ENCODE peak calls at places on chromosomes 2 and 18, in four cellular contexts. X is right atrium auricular region; K is kidney; A is CD8-positive, alpha-beta T cell. W is an unnamed sample.

GRCh38 chr2:69917854-69918253 is 2.9 kb downstream of the MXD1 start:
- DNase-seq in A (no peak), X (peak), K (no peak), W (no peak)

GRCh38 chr18:10490401-10491289 is 35.2 kb upstream of the NAPG start:
- DNase-seq in A (peak), X (no peak), K (no peak), W (peak)

GRCh38 chr2:190159453-190159852 is 96.9 kb upstream of the MSTN start:
- DNase-seq in A (no peak), X (no peak), K (no peak), W (no peak)

GRCh38 chr2:179106342-179107178 is 56.6 kb upstream of the CCDC141 start:
- DNase-seq in K (no peak), X (peak), A (no peak), W (peak)

GRCh38 chr18:72895548-72895947 is 27.8 kb upstream of the NETO1 start:
- DNase-seq in K (no peak), X (no peak), A (no peak), W (no peak)

GRCh38 chr2:41042343-41042742 is 590.5 kb upstream of the SLC8A1 start:
- DNase-seq in A (no peak), K (no peak), X (no peak), W (no peak)

GRCh38 chr2:237546876-237547395 is 19.4 kb upstream of the PRLH start:
- DNase-seq in X (no peak), A (no peak), K (peak), W (no peak)

GRCh38 chr18:54388203-54389142 is 30.8 kb downstream of the C18orf54 start:
- DNase-seq in A (peak), X (no peak), K (no peak), W (peak)

GRCh38 chr2:213848631-213849030 is 562.2 kb upstream of the VWC2L start:
- DNase-seq in X (no peak), A (no peak), K (no peak), W (no peak)

GRCh38 chr18:7221424-7222155 is 9.3 kb upstream of the LRRC30 start:
- DNase-seq in K (no peak), X (no peak), A (no peak), W (peak)

GRCh38 chr2:216880509-216881184 is 20.8 kb upstream of the TNP1 start:
- DNase-seq in A (no peak), K (no peak), X (no peak), W (no peak)

GRCh38 chr2:69375494-69376353 is 11.3 kb downstream of the GFPT1 start:
- DNase-seq in K (no peak), X (no peak), A (no peak), W (no peak)

GRCh38 chr2:227186751-227187150 is 22.3 kb downstream of the COL4A3 start:
- DNase-seq in X (no peak), K (no peak), A (no peak), W (no peak)

GRCh38 chr2:31138037-31138962 is at the start of gene GALNT14:
- DNase-seq in K (peak), X (peak), A (peak), W (peak)

GRCh38 chr18:10660485-10660884 is 134.7 kb downstream of the NAPG start:
- DNase-seq in A (no peak), X (peak), K (peak), W (peak)

GRCh38 chr2:74834806-74835755 is 1.2 kb downstream of the HK2 start:
- DNase-seq in K (peak), X (peak), A (peak), W (peak)

GRCh38 chr2:104844813-104845551 is 8.9 kb upstream of the POU3F3 start:
- DNase-seq in X (no peak), A (no peak), K (peak), W (no peak)

GRCh38 chr2:102226612-102227351 is 40.0 kb downstream of the IL1RL2 start:
- DNase-seq in K (no peak), X (no peak), A (no peak), W (no peak)

GRCh38 chr2:11744631-11745394 is 1.6 kb upstream of the LPIN1 start:
- DNase-seq in X (no peak), K (peak), A (peak), W (peak)

GRCh38 chr2:26876260-26876659 is 28.3 kb downstream of the DPYSL5 start:
- DNase-seq in X (no peak), A (no peak), K (no peak), W (no peak)

GRCh38 chr2:9752441-9753275 is 90.6 kb upstream of the TAF1B start:
- DNase-seq in X (no peak), K (no peak), A (peak), W (peak)

GRCh38 chr18:36811430-36811829 is 17.4 kb downstream of the TPGS2 start:
- DNase-seq in A (no peak), X (no peak), K (no peak), W (no peak)

GRCh38 chr2:163347982-163348842 is 387.6 kb downstream of the FIGN start:
- DNase-seq in K (peak), X (peak), A (no peak), W (no peak)

DNA sequence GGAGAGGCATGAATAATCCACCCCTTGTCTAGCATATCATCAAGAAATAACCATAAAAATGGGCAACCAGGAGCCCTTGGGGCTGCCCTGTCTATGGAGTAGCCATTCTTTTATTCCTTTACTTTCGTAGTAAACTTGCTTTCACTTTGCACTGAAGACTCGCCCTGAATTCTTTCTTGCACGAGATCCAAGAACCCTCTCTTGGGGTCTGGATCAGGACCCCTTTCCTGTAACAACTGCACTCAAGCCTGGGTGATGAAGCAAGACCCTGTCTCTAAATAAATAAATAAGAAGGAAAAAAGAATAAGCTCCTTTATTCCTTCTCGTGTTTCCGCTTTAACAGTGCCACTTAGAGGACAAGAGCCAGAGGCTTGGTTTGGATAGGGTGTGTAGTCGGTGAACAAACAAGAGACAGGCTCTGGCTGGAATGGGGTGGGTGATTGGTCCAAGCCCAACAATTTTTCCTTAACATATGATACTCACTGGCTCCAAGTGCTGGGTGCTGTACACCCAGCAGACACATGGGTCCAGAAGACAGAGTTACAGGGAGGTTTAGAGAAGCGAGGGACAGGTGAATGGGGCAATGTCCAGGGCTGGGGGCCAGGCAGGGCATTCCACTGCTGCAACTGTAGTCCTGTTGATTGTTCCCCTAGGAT is 77.6 kb downstream of the NCAPH start:
- DNase-seq in K (no peak), A (no peak), X (no peak), W (peak)
- TF ChIP-seq CTCF in K (no peak), A (no peak), X (no peak), W (no peak)

GRCh38 chr2:219010873-219011272 is 17.7 kb upstream of the CRYBA2 start:
- DNase-seq in X (no peak), A (no peak), K (no peak), W (no peak)

GRCh38 chr2:219009294-219009693 is 16.1 kb upstream of the CRYBA2 start:
- DNase-seq in X (no peak), K (no peak), A (no peak), W (no peak)

GRCh38 chr2:219010162-219010756 is 17.0 kb upstream of the CRYBA2 start:
- DNase-seq in K (no peak), A (no peak), X (no peak), W (peak)
- TF ChIP-seq CTCF in K (peak), A (peak), X (no peak), W (peak)

DNA sequence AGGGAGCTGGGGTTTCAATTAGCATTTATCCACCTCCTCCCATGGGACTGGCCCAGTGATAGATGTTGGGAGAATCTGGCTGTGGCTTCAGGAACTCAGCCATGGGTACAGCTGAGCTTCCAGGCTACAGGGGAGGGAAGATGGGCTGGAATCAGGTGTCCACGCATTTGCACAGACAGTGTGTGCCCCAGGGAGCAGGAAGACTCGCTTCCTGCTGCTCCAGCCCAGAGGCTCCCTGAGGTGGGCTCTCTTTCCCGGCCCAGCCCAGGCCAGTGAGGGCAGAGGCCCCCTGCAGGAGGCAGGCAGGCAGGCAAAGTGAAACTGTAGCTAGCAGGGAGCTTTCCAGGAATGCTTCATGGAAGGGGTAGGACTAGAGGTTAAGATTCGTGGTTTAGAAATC is 28.7 kb downstream of the DYSF start:
- DNase-seq in A (no peak), X (no peak), K (no peak), W (no peak)
- TF ChIP-seq CTCF in A (no peak), X (no peak), K (no peak), W (no peak)

DNA sequence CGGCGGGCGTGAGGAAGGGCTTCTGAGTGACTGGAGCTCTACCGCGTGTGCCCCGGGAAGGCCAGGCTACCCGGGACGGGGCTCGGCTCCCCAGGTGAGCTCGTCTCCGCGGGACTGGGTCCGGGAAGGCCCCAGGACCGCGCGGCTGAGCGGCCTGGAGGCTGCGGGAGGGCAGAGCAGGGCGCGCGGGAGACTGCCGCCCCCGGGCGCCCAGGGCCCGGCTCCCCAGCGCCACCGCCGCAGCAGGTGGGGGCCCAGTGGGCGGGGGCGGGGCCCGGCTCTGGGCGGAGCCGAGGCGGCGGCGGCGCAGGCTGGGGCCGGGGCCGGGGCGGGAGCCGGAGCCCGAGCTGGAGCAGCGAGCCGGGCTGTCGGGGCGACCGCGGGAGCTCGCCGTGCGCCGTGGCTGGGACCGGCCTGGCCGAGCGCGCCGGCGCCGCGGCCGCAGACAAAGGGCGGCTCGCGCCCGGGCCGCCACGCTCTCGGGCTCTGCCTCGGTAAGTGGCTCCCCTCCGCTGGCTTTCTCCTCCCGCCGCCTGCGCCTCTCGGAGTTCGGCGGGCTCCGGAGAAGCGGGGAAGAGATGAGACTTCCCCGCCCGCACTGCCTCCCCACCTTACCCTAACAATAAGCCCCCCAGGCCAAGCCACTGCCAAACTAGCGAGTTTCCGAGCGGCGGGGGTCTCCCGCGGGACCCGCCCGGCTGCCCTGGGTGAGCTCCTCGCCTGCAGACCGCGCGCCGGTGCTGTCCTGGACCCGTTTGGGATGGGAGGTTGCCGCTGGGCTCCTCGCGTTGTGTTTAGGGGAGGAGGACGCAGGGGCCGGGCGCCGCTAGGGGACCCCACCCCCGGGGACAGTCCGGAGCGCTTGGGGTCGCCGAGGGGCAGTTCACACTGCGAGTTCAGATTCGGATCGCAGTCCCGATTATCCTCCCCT is at the start of gene MAPK4:
- DNase-seq in A (no peak), X (no peak), K (peak), W (peak)
- TF ChIP-seq CTCF in A (no peak), X (no peak), K (no peak), W (no peak)

GRCh38 chr2:130849896-130850787 is 13.4 kb downstream of the ARHGEF4 start:
- DNase-seq in X (no peak), K (peak), A (no peak), W (no peak)

GRCh38 chr2:130846686-130847375 is 10.1 kb downstream of the ARHGEF4 start:
- DNase-seq in A (no peak), K (peak), X (no peak), W (no peak)

GRCh38 chr2:130847776-130848517 is 11.2 kb downstream of the ARHGEF4 start:
- DNase-seq in K (peak), A (no peak), X (no peak), W (no peak)

GRCh38 chr2:130850788-130851623 is 14.3 kb downstream of the ARHGEF4 start:
- DNase-seq in X (no peak), A (no peak), K (peak), W (no peak)

GRCh38 chr2:130848518-130849210 is 11.9 kb downstream of the ARHGEF4 start:
- DNase-seq in X (no peak), K (peak), A (no peak), W (no peak)
- TF ChIP-seq CTCF in X (no peak), K (no peak), A (no peak), W (no peak)

GRCh38 chr2:200056105-200056504 is 100.7 kb downstream of the MAIP1 start:
- DNase-seq in A (no peak), K (no peak), X (no peak), W (no peak)

GRCh38 chr2:200050921-200051620 is 95.7 kb downstream of the MAIP1 start:
- DNase-seq in K (no peak), A (no peak), X (no peak), W (peak)

GRCh38 chr2:200052627-200053026 is 97.2 kb downstream of the MAIP1 start:
- DNase-seq in X (no peak), K (no peak), A (no peak), W (no peak)

GRCh38 chr2:200051621-200051945 is 96.2 kb downstream of the MAIP1 start:
- DNase-seq in K (no peak), X (no peak), A (no peak), W (no peak)

DNA sequence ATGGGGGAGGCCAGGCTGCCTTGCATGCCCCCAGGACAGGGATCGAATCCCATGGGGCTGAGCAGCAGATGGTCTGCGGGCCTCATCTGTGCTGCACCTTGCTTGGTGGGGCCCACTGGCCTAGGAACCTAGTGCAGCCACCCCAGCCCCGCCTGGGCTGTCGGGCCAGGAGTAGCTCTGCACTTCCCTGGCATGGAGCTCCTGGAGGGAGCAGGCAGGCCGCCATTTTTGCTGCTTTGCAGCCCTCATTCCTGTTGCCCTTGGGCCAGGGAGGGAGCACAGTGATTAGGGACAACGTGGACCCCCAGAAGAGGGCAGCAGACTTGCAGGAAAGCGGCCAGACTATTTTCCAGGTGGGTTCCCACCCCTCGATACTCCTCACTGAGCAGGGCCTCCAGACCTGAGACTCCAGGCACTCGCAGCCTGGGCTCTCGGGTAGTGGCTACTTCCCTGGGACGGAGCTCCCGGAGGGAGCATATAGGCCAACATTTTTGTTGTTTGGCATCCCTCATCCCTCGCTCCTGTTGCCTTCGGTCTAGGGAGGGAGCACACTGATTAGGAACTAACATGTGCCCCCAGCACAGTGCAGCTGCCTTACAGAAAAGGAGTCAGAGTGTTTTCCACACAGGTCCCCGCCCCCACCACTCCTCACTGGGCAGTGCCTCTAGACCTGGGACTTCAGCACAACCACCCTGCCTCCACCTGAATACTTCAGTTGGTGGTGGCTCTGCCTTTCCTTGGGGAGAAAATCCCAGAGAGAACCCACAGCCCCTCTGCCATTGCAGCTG is 99.5 kb downstream of the MAIP1 start:
- DNase-seq in K (no peak), A (no peak), X (no peak), W (no peak)
- TF ChIP-seq CTCF in K (no peak), A (no peak), X (no peak), W (no peak)

GRCh38 chr2:120531863-120532600 is 186.1 kb downstream of the INHBB start:
- DNase-seq in A (no peak), K (no peak), X (no peak), W (no peak)
- TF ChIP-seq CTCF in A (no peak), K (no peak), X (no peak), W (no peak)

DNA sequence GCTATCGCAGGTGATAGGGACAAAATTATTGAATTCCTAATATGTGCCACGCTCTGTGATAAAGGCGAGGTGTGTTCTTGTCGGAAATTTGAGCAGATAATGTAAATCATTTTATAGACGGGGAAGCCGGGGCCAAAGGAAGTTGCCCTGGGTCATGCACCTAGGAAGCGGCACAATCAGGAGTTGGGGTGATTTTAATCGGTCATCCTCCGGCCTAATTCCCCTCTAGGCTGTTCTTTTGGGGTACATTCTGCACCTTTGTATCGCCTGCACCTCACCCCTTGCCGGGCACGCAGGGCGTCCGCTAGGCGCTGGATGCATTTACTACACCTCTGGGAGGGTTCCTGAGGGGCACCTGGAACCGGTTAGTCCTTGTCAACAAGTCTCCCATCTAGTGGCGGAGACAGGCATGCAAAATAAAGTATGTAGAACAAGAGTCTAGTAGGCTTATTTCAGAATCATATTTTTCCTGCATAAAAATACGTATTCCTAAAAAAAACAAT is 605 bp upstream of the TEX261 start:
- DNase-seq in K (no peak), A (peak), X (peak), W (peak)
- TF ChIP-seq CTCF in K (peak), A (peak), X (peak), W (peak)

GRCh38 chr2:56199492-56199891 is 15.7 kb downstream of the CCDC85A start:
- DNase-seq in K (no peak), A (no peak), X (no peak), W (no peak)
- TF ChIP-seq CTCF in K (no peak), A (no peak), X (no peak), W (no peak)

GRCh38 chr2:56749152-56749752 is 565.5 kb downstream of the CCDC85A start:
- DNase-seq in A (no peak), K (no peak), X (no peak), W (no peak)
- TF ChIP-seq CTCF in A (no peak), K (peak), X (peak), W (no peak)